ENCODE peak calls at places on chromosomes 5 and 9, in ten cellular contexts. Z is cardiac muscle cell, F is hepatocyte, O is MCF 10A, H is DND-41, X is neural crest cell, B is MM.1S, N is body of pancreas, V is progenitor cell of endocrine pancreas, D is endothelial cell. S is an unnamed sample.

GRCh38 chr5:1255081-1255561 is 29.9 kb downstream of the SLC6A18 start:
- DNase-seq in Z (no peak), F (no peak), O (no peak), H (peak), X (no peak), B (no peak), N (no peak), V (no peak), D (no peak), S (no peak)

GRCh38 chr5:41057940-41058339 is 13.2 kb downstream of the MROH2B start:
- DNase-seq in Z (no peak), F (no peak), O (no peak), H (no peak), X (no peak), B (no peak), N (no peak), V (no peak), D (no peak), S (no peak)

GRCh38 chr5:27048507-27048906 is 10.1 kb upstream of the CDH9 start:
- DNase-seq in Z (peak), F (no peak), O (no peak), H (no peak), X (no peak), B (no peak), N (no peak), V (no peak), D (no peak), S (no peak)

GRCh38 chr9:97781902-97782301 is 71.1 kb upstream of the FOXE1 start:
- DNase-seq in Z (no peak), F (no peak), O (no peak), H (no peak), X (no peak), B (no peak), N (no peak), V (no peak), D (no peak), S (no peak)

GRCh38 chr9:72292184-72292787 is 72.7 kb downstream of the ZFAND5 start:
- DNase-seq in Z (peak), F (peak), O (peak), H (no peak), X (no peak), B (peak), N (no peak), V (no peak), D (no peak), S (no peak)

GRCh38 chr9:121956808-121957207 is 136.3 kb downstream of the TTLL11 start:
- DNase-seq in Z (no peak), F (no peak), O (peak), H (no peak), X (no peak), B (no peak), N (no peak), V (no peak), D (no peak), S (no peak)

GRCh38 chr5:60958712-60959111 is 13.7 kb downstream of the NDUFAF2 start:
- DNase-seq in Z (no peak), F (no peak), O (no peak), H (no peak), X (no peak), B (no peak), N (no peak), V (no peak), D (no peak), S (no peak)

GRCh38 chr9:100449420-100449819 is 22.5 kb downstream of the MSANTD3 start:
- DNase-seq in Z (no peak), F (no peak), O (no peak), H (no peak), X (no peak), B (peak), N (no peak), V (no peak), D (no peak), S (no peak)

GRCh38 chr5:54249210-54250028 is 61.0 kb downstream of the ARL15 start:
- DNase-seq in Z (peak), F (peak), O (peak), H (peak), X (no peak), B (peak), N (peak), V (no peak), D (peak), S (no peak)

GRCh38 chr9:122071716-122072115 is 21.4 kb downstream of the TTLL11 start:
- DNase-seq in Z (no peak), F (no peak), O (no peak), H (no peak), X (no peak), B (no peak), N (no peak), V (no peak), D (no peak), S (no peak)

GRCh38 chr5:10464173-10464572 is 22.5 kb downstream of the ROPN1L start:
- DNase-seq in Z (no peak), F (no peak), O (no peak), H (no peak), X (no peak), B (no peak), N (no peak), V (no peak), D (no peak), S (no peak)

GRCh38 chr9:35792044-35792813 is 838 bp downstream of the NPR2 start:
- DNase-seq in Z (no peak), F (no peak), O (no peak), H (no peak), X (no peak), B (no peak), N (no peak), V (no peak), D (no peak), S (no peak)

GRCh38 chr5:98292496-98292895 is 481.0 kb upstream of the RGMB start:
- DNase-seq in Z (no peak), F (no peak), O (no peak), H (no peak), X (no peak), B (no peak), N (no peak), V (no peak), D (no peak), S (no peak)

GRCh38 chr9:86720893-86721698 is 226.2 kb downstream of the GAS1 start:
- DNase-seq in Z (no peak), F (no peak), O (peak), H (peak), X (no peak), B (no peak), N (no peak), V (no peak), D (no peak), S (no peak)

GRCh38 chr9:133609311-133610098 is at the start of gene FAM163B:
- DNase-seq in Z (peak), F (peak), O (no peak), H (no peak), X (peak), B (no peak), N (peak), V (peak), D (peak), S (peak)

GRCh38 chr5:96758621-96759020 is 49.1 kb downstream of the ERAP1 start:
- DNase-seq in Z (no peak), F (no peak), O (no peak), H (no peak), X (no peak), B (no peak), N (no peak), V (no peak), D (no peak), S (no peak)

GRCh38 chr5:151082274-151082902 is 1.6 kb upstream of the TNIP1 start:
- DNase-seq in Z (peak), F (peak), O (peak), H (no peak), X (no peak), B (no peak), N (no peak), V (no peak), D (peak), S (no peak)

GRCh38 chr5:2381861-2382260 is 369.6 kb downstream of the IRX2 start:
- DNase-seq in Z (no peak), F (no peak), O (no peak), H (no peak), X (no peak), B (no peak), N (no peak), V (no peak), D (no peak), S (no peak)

GRCh38 chr5:110790673-110791072 is 51.9 kb downstream of the SLC25A46 start:
- DNase-seq in Z (no peak), F (peak), O (peak), H (no peak), X (no peak), B (no peak), N (no peak), V (no peak), D (no peak), S (no peak)
- TF ChIP-seq CTCF in Z (peak), F (peak), O (peak), H (peak), X (no peak), B (no peak), N (no peak), V (no peak), D (no peak), S (peak)

GRCh38 chr9:83231039-83231438 is 168.1 kb upstream of the RASEF start:
- DNase-seq in Z (no peak), F (peak), O (peak), H (no peak), X (no peak), B (no peak), N (no peak), V (no peak), D (peak), S (no peak)
- TF ChIP-seq CTCF in Z (peak), F (peak), O (peak), H (no peak), X (peak), B (no peak), N (no peak), V (peak), D (peak), S (peak)

DNA sequence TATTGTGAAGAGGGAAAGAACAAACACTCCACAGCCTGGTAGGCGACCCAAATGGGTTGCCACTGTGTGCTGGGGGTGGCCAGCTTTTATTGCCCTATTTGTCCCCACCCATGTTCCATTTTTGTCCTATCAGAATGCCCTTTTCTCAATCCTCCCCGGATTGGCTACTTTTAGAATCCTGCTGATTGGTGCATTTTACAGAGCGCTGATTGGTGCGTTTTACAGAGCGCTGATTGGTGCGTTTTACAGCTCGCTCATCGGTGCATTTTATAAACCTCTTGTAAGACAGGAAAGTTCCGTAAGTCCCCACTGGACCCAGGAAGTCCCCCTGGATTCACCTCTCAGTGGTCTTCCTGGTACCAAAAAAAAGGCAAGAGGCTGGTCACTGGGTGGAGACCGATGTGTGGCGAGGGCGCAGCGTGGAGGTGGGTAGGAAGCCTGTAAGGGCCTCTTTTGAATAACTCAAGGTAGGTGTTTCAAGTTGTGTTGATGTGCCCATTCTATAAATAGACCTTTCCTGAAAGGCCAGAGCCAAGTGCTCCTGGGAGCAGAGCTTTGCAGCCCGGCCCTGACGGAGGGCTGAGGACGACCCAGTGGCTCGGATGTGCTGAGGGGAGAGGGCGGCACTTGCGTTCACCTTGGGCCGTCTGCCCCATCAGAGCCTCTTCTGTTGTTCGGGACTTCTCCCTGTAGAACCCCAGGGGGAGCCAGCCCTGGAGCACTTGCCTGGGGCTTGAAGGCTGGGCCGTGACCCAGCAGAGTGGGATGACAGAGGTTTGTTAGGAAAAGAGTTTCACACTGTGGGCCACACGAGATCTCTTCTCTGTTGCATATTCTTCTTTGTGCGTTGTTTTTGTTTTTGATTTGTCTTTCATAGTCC is 7.2 kb upstream of the GFPT2 start:
- DNase-seq in Z (no peak), F (no peak), O (no peak), H (no peak), X (no peak), B (no peak), N (no peak), V (no peak), D (no peak), S (no peak)
- TF ChIP-seq CTCF in Z (no peak), F (no peak), O (no peak), H (no peak), X (no peak), B (no peak), N (no peak), V (no peak), D (no peak), S (no peak)

GRCh38 chr5:38673671-38674071 is 117.2 kb upstream of the LIFR start:
- DNase-seq in Z (no peak), F (no peak), O (peak), H (no peak), X (no peak), B (no peak), N (no peak), V (no peak), D (no peak), S (no peak)
- TF ChIP-seq CTCF in Z (peak), F (no peak), O (no peak), H (peak), X (peak), B (no peak), N (no peak), V (no peak), D (peak), S (peak)

S was measured in D721Med.